ENCODE peak calls at places on chromosome 21, in ten cellular contexts. One of them, this sample, is unnamed.

GRCh38 chr21:46442938-46443337 is 15.8 kb upstream of the DIP2A start:
- DNase-seq in OCI-LY7: no peak
- DNase-seq in body of pancreas: no peak
- DNase-seq in psoas muscle: no peak
- DNase-seq in ascending aorta: no peak
- DNase-seq in cardiac muscle cell: no peak
- DNase-seq in naive thymus-derived CD4-positive, alpha-beta T cell: no peak
- DNase-seq in K562: no peak
- DNase-seq in thoracic aorta: no peak
- DNase-seq in uterus: no peak
- DNase-seq in this sample: peak; percentile 51

GRCh38 chr21:33367309-33367973 is 35.8 kb upstream of the IFNGR2 start:
- DNase-seq in OCI-LY7: peak; percentile 47
- DNase-seq in body of pancreas: no peak
- DNase-seq in psoas muscle: no peak
- DNase-seq in ascending aorta: no peak
- DNase-seq in cardiac muscle cell: no peak
- DNase-seq in naive thymus-derived CD4-positive, alpha-beta T cell: no peak
- DNase-seq in K562: no peak
- DNase-seq in thoracic aorta: no peak
- DNase-seq in uterus: no peak
- DNase-seq in this sample: no peak

GRCh38 chr21:38365521-38365920 is 108.7 kb downstream of the KCNJ15 start:
- DNase-seq in OCI-LY7: no peak
- DNase-seq in body of pancreas: no peak
- DNase-seq in psoas muscle: no peak
- DNase-seq in ascending aorta: no peak
- DNase-seq in cardiac muscle cell: no peak
- DNase-seq in naive thymus-derived CD4-positive, alpha-beta T cell: no peak
- DNase-seq in K562: no peak
- DNase-seq in thoracic aorta: no peak
- DNase-seq in uterus: no peak
- DNase-seq in this sample: no peak

GRCh38 chr21:44862869-44863685 is 10.4 kb downstream of the PTTG1IP start:
- DNase-seq in OCI-LY7: no peak
- DNase-seq in body of pancreas: no peak
- DNase-seq in psoas muscle: no peak
- DNase-seq in ascending aorta: no peak
- DNase-seq in cardiac muscle cell: no peak
- DNase-seq in naive thymus-derived CD4-positive, alpha-beta T cell: no peak
- DNase-seq in K562: no peak
- DNase-seq in thoracic aorta: no peak
- DNase-seq in uterus: no peak
- DNase-seq in this sample: no peak

GRCh38 chr21:39029086-39029772 is 154.0 kb downstream of the PSMG1 start:
- DNase-seq in OCI-LY7: no peak
- DNase-seq in body of pancreas: no peak
- DNase-seq in psoas muscle: no peak
- DNase-seq in ascending aorta: no peak
- DNase-seq in cardiac muscle cell: peak; percentile 68
- DNase-seq in naive thymus-derived CD4-positive, alpha-beta T cell: no peak
- DNase-seq in K562: no peak
- DNase-seq in thoracic aorta: no peak
- DNase-seq in uterus: no peak
- DNase-seq in this sample: no peak

GRCh38 chr21:46594276-46594675 is 10.6 kb downstream of the S100B start:
- DNase-seq in OCI-LY7: peak; percentile 27
- DNase-seq in body of pancreas: no peak
- DNase-seq in psoas muscle: no peak
- DNase-seq in ascending aorta: no peak
- DNase-seq in cardiac muscle cell: no peak
- DNase-seq in naive thymus-derived CD4-positive, alpha-beta T cell: no peak
- DNase-seq in K562: no peak
- DNase-seq in thoracic aorta: no peak
- DNase-seq in uterus: no peak
- DNase-seq in this sample: no peak

GRCh38 chr21:30354308-30355005 is 6.1 kb upstream of the KRTAP23-1 start:
- DNase-seq in OCI-LY7: no peak
- DNase-seq in body of pancreas: no peak
- DNase-seq in psoas muscle: no peak
- DNase-seq in ascending aorta: no peak
- DNase-seq in cardiac muscle cell: no peak
- DNase-seq in naive thymus-derived CD4-positive, alpha-beta T cell: no peak
- DNase-seq in K562: no peak
- DNase-seq in thoracic aorta: no peak
- DNase-seq in uterus: no peak
- DNase-seq in this sample: no peak

GRCh38 chr21:45644041-45644906 is 749 bp downstream of the PCBP3 start:
- DNase-seq in OCI-LY7: no peak
- DNase-seq in body of pancreas: no peak
- DNase-seq in psoas muscle: no peak
- DNase-seq in ascending aorta: no peak
- DNase-seq in cardiac muscle cell: no peak
- DNase-seq in naive thymus-derived CD4-positive, alpha-beta T cell: no peak
- DNase-seq in K562: peak; percentile 50
- DNase-seq in thoracic aorta: no peak
- DNase-seq in uterus: no peak
- DNase-seq in this sample: no peak

GRCh38 chr21:43884012-43884860 is 19.2 kb downstream of the AGPAT3 start:
- DNase-seq in OCI-LY7: no peak
- DNase-seq in body of pancreas: peak; percentile 40
- DNase-seq in psoas muscle: no peak
- DNase-seq in ascending aorta: no peak
- DNase-seq in cardiac muscle cell: peak; percentile 49
- DNase-seq in naive thymus-derived CD4-positive, alpha-beta T cell: no peak
- DNase-seq in K562: peak; percentile 95
- DNase-seq in thoracic aorta: no peak
- DNase-seq in uterus: no peak
- DNase-seq in this sample: no peak

GRCh38 chr21:38258803-38259485 is 2.2 kb downstream of the KCNJ15 start:
- DNase-seq in OCI-LY7: no peak
- DNase-seq in body of pancreas: no peak
- DNase-seq in psoas muscle: no peak
- DNase-seq in ascending aorta: no peak
- DNase-seq in cardiac muscle cell: no peak
- DNase-seq in naive thymus-derived CD4-positive, alpha-beta T cell: no peak
- DNase-seq in K562: no peak
- DNase-seq in thoracic aorta: no peak
- DNase-seq in uterus: no peak
- DNase-seq in this sample: no peak

GRCh38 chr21:38567577-38568360 is 69.5 kb upstream of the ERG start:
- DNase-seq in OCI-LY7: no peak
- DNase-seq in body of pancreas: no peak
- DNase-seq in psoas muscle: no peak
- DNase-seq in ascending aorta: no peak
- DNase-seq in cardiac muscle cell: no peak
- DNase-seq in naive thymus-derived CD4-positive, alpha-beta T cell: no peak
- DNase-seq in K562: no peak
- DNase-seq in thoracic aorta: no peak
- DNase-seq in uterus: no peak
- DNase-seq in this sample: no peak

GRCh38 chr21:16578912-16579311 is 849.1 kb downstream of the USP25 start:
- DNase-seq in OCI-LY7: no peak
- DNase-seq in body of pancreas: no peak
- DNase-seq in psoas muscle: no peak
- DNase-seq in ascending aorta: no peak
- DNase-seq in cardiac muscle cell: peak; percentile 14
- DNase-seq in naive thymus-derived CD4-positive, alpha-beta T cell: no peak
- DNase-seq in K562: no peak
- DNase-seq in thoracic aorta: no peak
- DNase-seq in uterus: no peak
- DNase-seq in this sample: no peak

GRCh38 chr21:37210799-37211198 is 56.3 kb downstream of the VPS26C start:
- DNase-seq in OCI-LY7: no peak
- DNase-seq in body of pancreas: no peak
- DNase-seq in psoas muscle: no peak
- DNase-seq in ascending aorta: no peak
- DNase-seq in cardiac muscle cell: no peak
- DNase-seq in naive thymus-derived CD4-positive, alpha-beta T cell: no peak
- DNase-seq in K562: no peak
- DNase-seq in thoracic aorta: no peak
- DNase-seq in uterus: no peak
- DNase-seq in this sample: no peak
- H3K27ac ChIP-seq in OCI-LY7: no peak overlapping the region
- H3K27ac ChIP-seq in body of pancreas: no peak overlapping the region
- H3K27ac ChIP-seq in psoas muscle: no peak overlapping the region
- H3K27ac ChIP-seq in ascending aorta: no peak overlapping the region
- H3K27ac ChIP-seq in cardiac muscle cell: no peak overlapping the region
- H3K27ac ChIP-seq in naive thymus-derived CD4-positive, alpha-beta T cell: no peak overlapping the region
- H3K27ac ChIP-seq in K562: no peak overlapping the region
- H3K27ac ChIP-seq in thoracic aorta: no peak overlapping the region
- H3K27ac ChIP-seq in uterus: no peak overlapping the region
- H3K27ac ChIP-seq in this sample: no peak overlapping the region

GRCh38 chr21:21177353-21177986 is 179.3 kb downstream of the NCAM2 start:
- DNase-seq in OCI-LY7: no peak
- DNase-seq in body of pancreas: no peak
- DNase-seq in psoas muscle: no peak
- DNase-seq in ascending aorta: no peak
- DNase-seq in cardiac muscle cell: no peak
- DNase-seq in naive thymus-derived CD4-positive, alpha-beta T cell: no peak
- DNase-seq in K562: no peak
- DNase-seq in thoracic aorta: no peak
- DNase-seq in uterus: no peak
- DNase-seq in this sample: no peak

GRCh38 chr21:21182401-21182800 is 184.2 kb downstream of the NCAM2 start:
- DNase-seq in OCI-LY7: no peak
- DNase-seq in body of pancreas: no peak
- DNase-seq in psoas muscle: no peak
- DNase-seq in ascending aorta: no peak
- DNase-seq in cardiac muscle cell: no peak
- DNase-seq in naive thymus-derived CD4-positive, alpha-beta T cell: no peak
- DNase-seq in K562: no peak
- DNase-seq in thoracic aorta: no peak
- DNase-seq in uterus: no peak
- DNase-seq in this sample: no peak

GRCh38 chr21:21183092-21183491 is 184.9 kb downstream of the NCAM2 start:
- DNase-seq in OCI-LY7: no peak
- DNase-seq in body of pancreas: no peak
- DNase-seq in psoas muscle: no peak
- DNase-seq in ascending aorta: no peak
- DNase-seq in cardiac muscle cell: no peak
- DNase-seq in naive thymus-derived CD4-positive, alpha-beta T cell: no peak
- DNase-seq in K562: no peak
- DNase-seq in thoracic aorta: no peak
- DNase-seq in uterus: no peak
- DNase-seq in this sample: no peak

GRCh38 chr21:21175798-21176334 is 177.7 kb downstream of the NCAM2 start:
- DNase-seq in OCI-LY7: no peak
- DNase-seq in body of pancreas: no peak
- DNase-seq in psoas muscle: no peak
- DNase-seq in ascending aorta: no peak
- DNase-seq in cardiac muscle cell: no peak
- DNase-seq in naive thymus-derived CD4-positive, alpha-beta T cell: no peak
- DNase-seq in K562: no peak
- DNase-seq in thoracic aorta: no peak
- DNase-seq in uterus: no peak
- DNase-seq in this sample: no peak

GRCh38 chr21:21179619-21180336 is 181.6 kb downstream of the NCAM2 start:
- DNase-seq in OCI-LY7: no peak
- DNase-seq in body of pancreas: no peak
- DNase-seq in psoas muscle: no peak
- DNase-seq in ascending aorta: no peak
- DNase-seq in cardiac muscle cell: no peak
- DNase-seq in naive thymus-derived CD4-positive, alpha-beta T cell: no peak
- DNase-seq in K562: no peak
- DNase-seq in thoracic aorta: no peak
- DNase-seq in uterus: no peak
- DNase-seq in this sample: no peak
- H3K27ac ChIP-seq in OCI-LY7: no peak overlapping the region
- H3K27ac ChIP-seq in body of pancreas: no peak overlapping the region
- H3K27ac ChIP-seq in psoas muscle: no peak overlapping the region
- H3K27ac ChIP-seq in ascending aorta: no peak overlapping the region
- H3K27ac ChIP-seq in cardiac muscle cell: no peak overlapping the region
- H3K27ac ChIP-seq in naive thymus-derived CD4-positive, alpha-beta T cell: no peak overlapping the region
- H3K27ac ChIP-seq in K562: peak overlapping the region; percentile 78
- H3K27ac ChIP-seq in thoracic aorta: no peak overlapping the region
- H3K27ac ChIP-seq in uterus: no peak overlapping the region
- H3K27ac ChIP-seq in this sample: no peak overlapping the region

GRCh38 chr21:41642399-41642798 is 124.5 kb downstream of the RIPK4 start:
- DNase-seq in OCI-LY7: no peak
- DNase-seq in body of pancreas: no peak
- DNase-seq in psoas muscle: no peak
- DNase-seq in ascending aorta: no peak
- DNase-seq in cardiac muscle cell: no peak
- DNase-seq in naive thymus-derived CD4-positive, alpha-beta T cell: no peak
- DNase-seq in K562: no peak
- DNase-seq in thoracic aorta: no peak
- DNase-seq in uterus: no peak
- DNase-seq in this sample: no peak
- H3K27ac ChIP-seq in OCI-LY7: no peak overlapping the region
- H3K27ac ChIP-seq in body of pancreas: peak overlapping the region; percentile 80
- H3K27ac ChIP-seq in psoas muscle: peak overlapping the region; percentile 9
- H3K27ac ChIP-seq in ascending aorta: peak overlapping the region; percentile 91
- H3K27ac ChIP-seq in cardiac muscle cell: no peak overlapping the region
- H3K27ac ChIP-seq in naive thymus-derived CD4-positive, alpha-beta T cell: no peak overlapping the region
- H3K27ac ChIP-seq in K562: no peak overlapping the region
- H3K27ac ChIP-seq in thoracic aorta: peak overlapping the region; percentile 93
- H3K27ac ChIP-seq in uterus: peak overlapping the region; percentile 48
- H3K27ac ChIP-seq in this sample: no peak overlapping the region

DNA sequence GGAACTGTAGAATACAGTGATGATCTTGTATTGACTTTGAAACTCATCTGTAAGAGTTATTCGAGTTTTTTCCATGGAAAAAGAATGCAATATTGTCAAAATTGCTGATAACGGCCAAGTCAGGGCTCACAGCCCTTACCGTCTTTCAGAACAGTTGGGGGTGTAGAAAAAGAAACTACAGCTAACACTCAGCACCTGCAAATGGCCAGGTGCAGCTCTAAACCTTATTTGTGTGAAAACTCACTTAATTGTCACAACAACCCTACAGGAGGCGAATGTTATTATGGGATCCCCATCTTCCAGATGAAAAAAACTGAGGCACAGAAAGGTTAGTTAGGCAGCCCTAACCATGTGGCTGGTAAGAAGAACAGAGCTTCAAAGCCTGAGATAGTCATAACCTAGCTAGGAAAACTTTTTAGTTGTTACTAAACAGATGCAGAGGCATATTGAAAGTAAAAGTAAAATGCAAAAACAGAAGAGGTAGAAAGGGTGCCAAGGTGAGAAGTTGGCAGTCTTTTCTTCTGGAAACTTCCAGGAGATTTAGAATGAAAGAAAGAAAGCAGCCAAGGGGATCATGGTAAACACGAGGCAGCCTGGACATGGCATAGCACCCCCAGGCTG is 76.4 kb downstream of the DSCAM start:
- DNase-seq in OCI-LY7: no peak
- DNase-seq in body of pancreas: no peak
- DNase-seq in psoas muscle: no peak
- DNase-seq in ascending aorta: no peak
- DNase-seq in cardiac muscle cell: no peak
- DNase-seq in naive thymus-derived CD4-positive, alpha-beta T cell: no peak
- DNase-seq in K562: no peak
- DNase-seq in thoracic aorta: no peak
- DNase-seq in uterus: no peak
- DNase-seq in this sample: no peak
- H3K27ac ChIP-seq in OCI-LY7: no peak overlapping the region
- H3K27ac ChIP-seq in body of pancreas: no peak overlapping the region
- H3K27ac ChIP-seq in psoas muscle: no peak overlapping the region
- H3K27ac ChIP-seq in ascending aorta: no peak overlapping the region
- H3K27ac ChIP-seq in cardiac muscle cell: no peak overlapping the region
- H3K27ac ChIP-seq in naive thymus-derived CD4-positive, alpha-beta T cell: no peak overlapping the region
- H3K27ac ChIP-seq in K562: no peak overlapping the region
- H3K27ac ChIP-seq in thoracic aorta: no peak overlapping the region
- H3K27ac ChIP-seq in uterus: no peak overlapping the region
- H3K27ac ChIP-seq in this sample: no peak overlapping the region

GRCh38 chr21:23968722-23969647 is 1638.3 kb downstream of the MRPL39 start:
- DNase-seq in OCI-LY7: peak; percentile 8
- DNase-seq in body of pancreas: peak; percentile 50
- DNase-seq in psoas muscle: no peak
- DNase-seq in ascending aorta: no peak
- DNase-seq in cardiac muscle cell: peak; percentile 71
- DNase-seq in naive thymus-derived CD4-positive, alpha-beta T cell: peak; percentile 81
- DNase-seq in K562: peak; percentile 52
- DNase-seq in thoracic aorta: no peak
- DNase-seq in uterus: no peak
- DNase-seq in this sample: no peak
- H3K27ac ChIP-seq in OCI-LY7: no peak overlapping the region
- H3K27ac ChIP-seq in body of pancreas: no peak overlapping the region
- H3K27ac ChIP-seq in psoas muscle: no peak overlapping the region
- H3K27ac ChIP-seq in ascending aorta: no peak overlapping the region
- H3K27ac ChIP-seq in cardiac muscle cell: no peak overlapping the region
- H3K27ac ChIP-seq in naive thymus-derived CD4-positive, alpha-beta T cell: peak overlapping the region; percentile 49
- H3K27ac ChIP-seq in K562: no peak overlapping the region
- H3K27ac ChIP-seq in thoracic aorta: no peak overlapping the region
- H3K27ac ChIP-seq in uterus: no peak overlapping the region
- H3K27ac ChIP-seq in this sample: no peak overlapping the region